ENCODE peak calls at places on chromosomes 16 and 17, in five cellular contexts. Y is K562, L is GM12878, E is SK-N-SH, D is HepG2. S is an unnamed sample.

GRCh38 chr17:40025991-40026815 is 11.0 kb downstream of the CSF3 start:
- DNase-seq in Y (no peak), L (no peak), D (no peak), E (no peak), S (no peak)

GRCh38 chr16:55056585-55057520 is 126.2 kb downstream of the IRX5 start:
- DNase-seq in D (no peak), Y (no peak), E (peak; percentile 87), L (no peak), S (no peak)

GRCh38 chr16:70711211-70711978 is 25.5 kb upstream of the MTSS2 start:
- DNase-seq in E (no peak), D (peak; percentile 80), Y (no peak), L (no peak), S (no peak)

GRCh38 chr16:67562918-67563707 is 787 bp downstream of the CTCF start:
- DNase-seq in E (peak; percentile 76), L (no peak), D (peak; percentile 40), Y (peak; percentile 59), S (peak; percentile 58)

GRCh38 chr17:21200590-21201301 is 13.2 kb downstream of the TMEM11 start:
- DNase-seq in L (no peak), E (no peak), Y (no peak), D (no peak), S (no peak)

GRCh38 chr16:11994187-11995119 is 17.9 kb downstream of the SNX29 start:
- DNase-seq in L (no peak), E (no peak), Y (no peak), D (peak; percentile 35), S (peak; percentile 76)

GRCh38 chr17:81206166-81206565 is 16.6 kb downstream of the CEP131 start:
- DNase-seq in L (no peak), D (no peak), Y (no peak), E (no peak), S (no peak)

GRCh38 chr16:53872248-53873221 is 168.6 kb downstream of the FTO start:
- DNase-seq in E (no peak), L (no peak), D (no peak), Y (no peak), S (no peak)

GRCh38 chr17:12977008-12977751 is 40.6 kb downstream of the ELAC2 start:
- DNase-seq in D (no peak), E (no peak), Y (no peak), L (no peak), S (no peak)

GRCh38 chr16:47045023-47045422 is 71.5 kb upstream of the DNAJA2 start:
- DNase-seq in E (no peak), L (no peak), D (no peak), Y (no peak), S (peak; percentile 24)

GRCh38 chr17:22310717-22311686 is 618.7 kb downstream of the KCNJ18 start:
- DNase-seq in Y (peak; percentile 72), L (no peak), D (peak; percentile 39), E (no peak), S (no peak)

GRCh38 chr17:49365667-49366066 is 3.6 kb upstream of the ZNF652 start:
- DNase-seq in Y (no peak), E (peak; percentile 57), D (peak; percentile 56), L (no peak), S (peak; percentile 69)

GRCh38 chr17:1511756-1512321 is 4.6 kb downstream of the INPP5K start:
- DNase-seq in D (no peak), E (no peak), Y (no peak), L (no peak), S (no peak)

GRCh38 chr17:12078791-12079190 is 58.1 kb downstream of the MAP2K4 start:
- DNase-seq in D (no peak), E (no peak), Y (no peak), L (no peak), S (no peak)

GRCh38 chr16:72957303-72958277 is 90.3 kb downstream of the ZFHX3 start:
- DNase-seq in L (no peak), E (no peak), Y (no peak), D (no peak), S (no peak)

DNA sequence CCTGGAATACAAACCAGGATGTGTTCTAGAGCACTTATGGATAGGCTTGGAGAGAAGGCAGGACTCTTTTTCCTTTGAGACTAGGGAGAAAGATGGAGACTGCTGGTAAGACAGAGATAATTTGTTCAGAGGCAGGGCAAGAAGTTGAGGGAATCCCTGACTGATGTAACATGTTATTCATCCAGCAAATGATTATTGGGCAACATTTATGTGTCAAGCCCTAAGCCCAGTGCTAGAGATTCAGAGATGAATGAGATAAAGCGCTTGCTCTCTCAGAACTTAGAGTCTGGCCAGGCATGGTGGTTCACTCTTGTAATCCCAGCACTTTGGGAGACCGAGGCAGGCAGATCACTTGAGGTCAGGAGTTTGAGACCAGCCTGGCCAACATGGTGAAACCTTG is 47.8 kb upstream of the NUFIP2 start:
- DNase-seq in E (no peak), L (no peak), Y (no peak), D (no peak), S (peak; percentile 23)
- TF ChIP-seq REST in E (no peak), L (no peak), Y (no peak), D (no peak), S (no peak)

GRCh38 chr17:78934681-78935418 is 9.7 kb upstream of the TIMP2 start:
- DNase-seq in L (no peak), Y (no peak), D (no peak), E (no peak), S (no peak)
- H3K4me3 ChIP-seq in L (no peak overlapping the region), Y (no peak overlapping the region), D (no peak overlapping the region), E (peak overlapping the region; percentile 55), S (no peak overlapping the region)

DNA sequence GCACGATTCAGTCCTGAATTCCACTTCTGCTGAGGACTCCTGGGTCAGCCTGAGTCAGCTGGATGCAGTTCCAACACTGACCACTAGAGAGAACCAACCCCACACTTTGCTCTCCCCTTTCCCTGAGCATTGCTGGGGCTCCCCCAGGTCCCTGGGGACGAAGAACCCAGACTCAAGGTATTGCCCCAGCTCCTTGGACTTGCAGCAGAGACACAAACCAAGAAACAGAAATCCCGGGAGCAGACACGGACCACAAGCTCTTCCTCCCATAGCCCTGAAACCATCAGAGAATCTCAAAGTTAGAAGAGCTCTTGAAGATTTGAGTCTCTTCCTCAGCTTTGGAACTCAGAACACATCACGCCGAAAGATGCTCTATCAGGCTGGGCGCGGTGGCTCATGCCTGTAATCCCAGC is 678 bp upstream of the GH1 start:
- DNase-seq in D (peak; percentile 44), E (peak; percentile 89), Y (peak; percentile 81), L (peak; percentile 71), S (peak; percentile 36)
- TF ChIP-seq GABPA in D (no peak), E (no peak), Y (no peak), L (no peak), S (no peak)

DNA sequence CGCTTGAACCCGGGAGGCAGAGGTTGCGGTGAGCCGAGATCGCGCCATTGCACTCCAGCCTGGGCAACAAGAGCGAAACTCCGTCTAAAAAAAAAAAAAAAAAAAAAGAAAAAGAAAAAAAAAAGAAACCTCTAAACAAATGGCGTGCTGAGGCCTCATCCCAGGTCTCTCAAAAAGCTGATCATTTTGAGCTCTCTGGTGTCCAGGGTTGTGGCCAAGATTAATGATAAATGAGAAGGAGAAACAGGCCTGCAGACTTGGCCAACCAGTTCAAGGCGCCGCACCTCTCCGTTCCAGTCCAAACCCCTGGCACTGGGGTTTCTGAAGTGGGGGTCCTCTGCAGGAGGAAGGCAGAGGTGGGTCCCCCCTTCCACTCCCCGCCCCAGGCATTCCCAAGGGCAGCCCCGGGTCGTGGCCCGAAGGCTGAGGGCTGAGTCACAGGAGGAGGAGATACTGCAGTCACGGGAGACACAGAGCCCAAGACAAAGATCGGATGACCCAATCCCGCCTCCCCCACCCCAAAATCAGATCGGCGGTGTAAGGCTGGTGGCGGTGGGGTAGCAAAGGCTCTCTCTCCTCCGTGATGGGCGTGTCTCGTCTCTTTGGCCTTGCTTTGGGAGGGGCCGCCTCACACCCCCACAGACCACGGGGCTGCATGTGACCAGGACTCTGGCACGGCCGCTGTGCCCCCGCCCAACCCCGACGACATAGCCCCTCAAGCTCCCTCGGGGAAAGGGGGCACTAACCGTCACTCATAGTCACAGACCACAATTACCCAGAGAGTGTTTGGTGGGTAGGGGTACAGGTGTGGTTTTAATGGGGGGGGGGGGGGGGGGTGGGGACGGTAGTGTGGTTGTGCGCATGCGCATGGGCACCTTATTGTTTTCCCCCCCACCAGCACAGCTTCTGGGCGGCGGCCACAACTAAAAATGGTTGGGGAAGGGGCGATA is 1.1 kb downstream of the VAT1 start:
- DNase-seq in D (peak; percentile 63), L (no peak), Y (peak; percentile 89), E (peak; percentile 86), S (peak; percentile 75)
- TF ChIP-seq REST in D (no peak), L (no peak), Y (no peak), E (no peak), S (no peak)

GRCh38 chr17:4318596-4318995 is 47.9 kb downstream of the UBE2G1 start:
- DNase-seq in D (no peak), L (no peak), E (no peak), Y (no peak), S (no peak)
- H3K4me3 ChIP-seq in D (no peak overlapping the region), L (no peak overlapping the region), E (no peak overlapping the region), Y (no peak overlapping the region), S (no peak overlapping the region)

GRCh38 chr16:86665319-86665675 is 86.9 kb downstream of the FOXL1 start:
- DNase-seq in D (peak; percentile 32), Y (no peak), L (peak; percentile 28), E (no peak), S (no peak)
- TF ChIP-seq GABPA in D (no peak), Y (no peak), L (no peak), E (no peak), S (no peak)

GRCh38 chr17:30340957-30341356 is 7.1 kb upstream of the TMIGD1 start:
- DNase-seq in L (no peak), Y (no peak), E (no peak), D (no peak), S (no peak)
- TF ChIP-seq REST in L (no peak), Y (no peak), E (no peak), D (no peak), S (no peak)

GRCh38 chr16:52545544-52546262 is 1.2 kb downstream of the TOX3 start:
- DNase-seq in D (no peak), E (peak; percentile 15), L (no peak), Y (no peak), S (no peak)
- H3K4me3 ChIP-seq in D (peak overlapping the region; percentile 91), E (peak overlapping the region; percentile 29), L (no peak overlapping the region), Y (no peak overlapping the region), S (no peak overlapping the region)

S was measured in HL-60.